ENCODE peak calls at places on chromosome 4, in four cellular contexts. One of them, this sample, is unnamed.

GRCh38 chr4:169115144-169115896 is 105.3 kb upstream of the CBR4 start:
- DNase-seq in WTC11: peak
- DNase-seq in K562: no peak
- DNase-seq in HepG2: no peak
- DNase-seq in this sample: no peak

GRCh38 chr4:7434766-7435150 is at the start of gene PSAPL1:
- DNase-seq in WTC11: peak
- DNase-seq in K562: peak
- DNase-seq in HepG2: peak
- DNase-seq in this sample: peak

GRCh38 chr4:82745173-82745842 is 53.3 kb downstream of the SCD5 start:
- DNase-seq in WTC11: peak
- DNase-seq in K562: no peak
- DNase-seq in HepG2: no peak
- DNase-seq in this sample: no peak

GRCh38 chr4:103719320-103720204 is at the start of gene TACR3:
- DNase-seq in WTC11: peak
- DNase-seq in K562: no peak
- DNase-seq in HepG2: no peak
- DNase-seq in this sample: no peak

GRCh38 chr4:34878961-34879360 is 1365.4 kb downstream of the ARAP2 start:
- DNase-seq in WTC11: no peak
- DNase-seq in K562: no peak
- DNase-seq in HepG2: no peak
- DNase-seq in this sample: no peak

GRCh38 chr4:100823066-100823992 is 305.5 kb upstream of the EMCN start:
- DNase-seq in WTC11: no peak
- DNase-seq in K562: no peak
- DNase-seq in HepG2: peak
- DNase-seq in this sample: no peak

GRCh38 chr4:168656055-168656660 is 159.3 kb downstream of the PALLD start:
- DNase-seq in WTC11: no peak
- DNase-seq in K562: no peak
- DNase-seq in HepG2: no peak
- DNase-seq in this sample: no peak

GRCh38 chr4:6962211-6963041 is 52.8 kb downstream of the TBC1D14 start:
- DNase-seq in WTC11: no peak
- DNase-seq in K562: no peak
- DNase-seq in HepG2: no peak
- DNase-seq in this sample: no peak

GRCh38 chr4:28211714-28212470 is 1351.3 kb downstream of the STIM2 start:
- DNase-seq in WTC11: no peak
- DNase-seq in K562: no peak
- DNase-seq in HepG2: no peak
- DNase-seq in this sample: no peak

GRCh38 chr4:156941940-156942548 is 29.6 kb downstream of the PDGFC start:
- DNase-seq in WTC11: peak
- DNase-seq in K562: no peak
- DNase-seq in HepG2: peak
- DNase-seq in this sample: peak

GRCh38 chr4:67332627-67333026 is 212.7 kb downstream of the CENPC start:
- DNase-seq in WTC11: peak
- DNase-seq in K562: peak
- DNase-seq in HepG2: peak
- DNase-seq in this sample: peak

GRCh38 chr4:84901745-84902283 is 64.7 kb downstream of the WDFY3 start:
- DNase-seq in WTC11: no peak
- DNase-seq in K562: no peak
- DNase-seq in HepG2: no peak
- DNase-seq in this sample: no peak

GRCh38 chr4:173246719-173247118 is 78.1 kb downstream of the GALNT7 start:
- DNase-seq in WTC11: no peak
- DNase-seq in K562: no peak
- DNase-seq in HepG2: no peak
- DNase-seq in this sample: no peak

GRCh38 chr4:72919937-72920336 is 149.6 kb downstream of the COX18 start:
- DNase-seq in WTC11: no peak
- DNase-seq in K562: no peak
- DNase-seq in HepG2: peak
- DNase-seq in this sample: no peak

GRCh38 chr4:148497258-148497657 is 55.0 kb upstream of the NR3C2 start:
- DNase-seq in WTC11: no peak
- DNase-seq in K562: no peak
- DNase-seq in HepG2: no peak
- DNase-seq in this sample: no peak

GRCh38 chr4:76689079-76689817 is 208.7 kb downstream of the SOWAHB start:
- DNase-seq in WTC11: peak
- DNase-seq in K562: no peak
- DNase-seq in HepG2: no peak
- DNase-seq in this sample: peak

GRCh38 chr4:76654796-76655195 is 219.8 kb downstream of the SHROOM3 start:
- DNase-seq in WTC11: no peak
- DNase-seq in K562: no peak
- DNase-seq in HepG2: no peak
- DNase-seq in this sample: no peak

GRCh38 chr4:150250998-150251651 is 172.9 kb downstream of the DCLK2 start:
- DNase-seq in WTC11: no peak
- DNase-seq in K562: no peak
- DNase-seq in HepG2: no peak
- DNase-seq in this sample: no peak

DNA sequence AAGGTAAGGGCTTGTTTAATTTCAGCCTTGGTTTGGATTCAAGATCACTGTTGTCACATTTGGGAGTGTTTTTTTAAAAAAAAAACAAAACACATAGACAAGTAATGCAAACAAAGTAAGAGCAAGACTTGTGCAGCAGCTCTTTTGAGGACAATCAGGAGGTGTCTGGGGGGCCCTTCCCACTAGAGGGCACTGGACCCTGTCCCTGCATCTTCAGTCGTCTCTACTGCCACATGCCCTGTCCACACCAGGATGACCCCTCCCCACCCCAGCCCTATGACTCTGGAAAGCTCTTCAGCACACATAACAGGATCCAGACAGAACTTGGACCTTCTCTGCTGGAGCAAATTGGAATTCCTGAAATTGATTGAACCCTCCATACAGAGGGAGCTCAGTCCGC is 71.0 kb downstream of the USP46 start:
- DNase-seq in WTC11: peak
- DNase-seq in K562: peak
- DNase-seq in HepG2: peak
- DNase-seq in this sample: peak
- TF ChIP-seq ELF4 in WTC11: no peak
- TF ChIP-seq ELF4 in K562: no peak
- TF ChIP-seq ELF4 in HepG2: no peak
- TF ChIP-seq ELF4 in this sample: no peak

GRCh38 chr4:119028296-119028695 is 107.3 kb upstream of the MYOZ2 start:
- DNase-seq in WTC11: no peak
- DNase-seq in K562: no peak
- DNase-seq in HepG2: no peak
- DNase-seq in this sample: no peak

GRCh38 chr4:119031218-119031617 is 104.4 kb upstream of the MYOZ2 start:
- DNase-seq in WTC11: no peak
- DNase-seq in K562: no peak
- DNase-seq in HepG2: no peak
- DNase-seq in this sample: no peak

GRCh38 chr4:119029847-119030535 is 105.6 kb upstream of the MYOZ2 start:
- DNase-seq in WTC11: no peak
- DNase-seq in K562: no peak
- DNase-seq in HepG2: no peak
- DNase-seq in this sample: no peak

GRCh38 chr4:119032921-119033685 is 102.5 kb upstream of the MYOZ2 start:
- DNase-seq in WTC11: no peak
- DNase-seq in K562: no peak
- DNase-seq in HepG2: no peak
- DNase-seq in this sample: no peak

GRCh38 chr4:119030536-119030890 is 105.1 kb upstream of the MYOZ2 start:
- DNase-seq in WTC11: no peak
- DNase-seq in K562: no peak
- DNase-seq in HepG2: no peak
- DNase-seq in this sample: no peak
- TF ChIP-seq ELF4 in WTC11: no peak
- TF ChIP-seq ELF4 in K562: no peak
- TF ChIP-seq ELF4 in HepG2: no peak
- TF ChIP-seq ELF4 in this sample: no peak

DNA sequence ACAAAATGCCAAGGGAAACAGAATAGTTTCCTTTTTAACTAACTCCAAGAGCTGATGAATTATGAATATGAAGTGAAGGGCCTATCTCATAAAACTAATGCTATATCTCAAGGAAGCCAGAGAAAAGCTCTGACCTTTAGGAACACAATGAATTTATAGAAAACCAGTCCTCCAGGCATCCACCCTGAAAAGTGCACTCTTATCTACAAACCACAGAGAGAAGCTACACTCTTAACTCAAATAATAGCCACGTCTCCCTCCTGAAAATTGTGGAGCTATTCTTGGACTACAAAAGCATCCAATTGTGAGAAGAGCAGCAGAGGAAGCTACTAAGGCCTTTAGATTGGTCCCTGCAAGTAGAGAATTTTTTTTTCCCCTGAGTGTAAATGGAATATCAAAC is 253.9 kb downstream of the IL15 start:
- DNase-seq in WTC11: no peak
- DNase-seq in K562: peak
- DNase-seq in HepG2: no peak
- DNase-seq in this sample: no peak
- TF ChIP-seq ELF4 in WTC11: no peak
- TF ChIP-seq ELF4 in K562: no peak
- TF ChIP-seq ELF4 in HepG2: no peak
- TF ChIP-seq ELF4 in this sample: no peak

DNA sequence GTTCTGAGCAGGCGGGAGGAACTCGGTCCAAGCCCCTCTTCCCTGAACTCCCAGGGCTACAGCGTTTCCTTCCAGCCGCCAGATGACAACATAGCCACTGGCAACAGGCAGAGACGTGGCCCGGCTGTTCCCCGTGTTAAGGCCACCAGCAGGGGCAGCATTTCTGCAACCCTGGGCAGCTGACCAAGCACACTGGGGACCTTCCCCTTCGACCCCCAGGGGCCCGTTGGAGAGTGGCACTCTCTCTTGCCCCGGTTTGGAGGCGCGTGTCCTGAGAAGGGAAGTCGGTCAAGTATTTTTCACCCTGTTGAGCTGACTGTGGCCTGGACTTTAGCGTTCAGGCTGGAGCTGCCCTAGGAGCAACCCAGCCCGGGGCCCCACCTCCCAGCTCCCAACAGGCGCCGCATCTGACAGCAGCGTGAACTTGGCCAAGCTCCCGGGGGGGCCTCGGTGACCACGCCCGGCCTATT is 37.6 kb downstream of the ZBTB49 start:
- DNase-seq in WTC11: peak
- DNase-seq in K562: peak
- DNase-seq in HepG2: peak
- DNase-seq in this sample: peak
- TF ChIP-seq ELF4 in WTC11: no peak
- TF ChIP-seq ELF4 in K562: no peak
- TF ChIP-seq ELF4 in HepG2: no peak
- TF ChIP-seq ELF4 in this sample: no peak

GRCh38 chr4:15294832-15295231 is 133.0 kb upstream of the C1QTNF7 start:
- DNase-seq in WTC11: no peak
- DNase-seq in K562: no peak
- DNase-seq in HepG2: no peak
- DNase-seq in this sample: no peak
- TF ChIP-seq ELF4 in WTC11: no peak
- TF ChIP-seq ELF4 in K562: no peak
- TF ChIP-seq ELF4 in HepG2: no peak
- TF ChIP-seq ELF4 in this sample: no peak

GRCh38 chr4:184843984-184844554 is 18.3 kb upstream of the ACSL1 start:
- DNase-seq in WTC11: no peak
- DNase-seq in K562: peak
- DNase-seq in HepG2: no peak
- DNase-seq in this sample: no peak
- TF ChIP-seq ELF4 in WTC11: no peak
- TF ChIP-seq ELF4 in K562: no peak
- TF ChIP-seq ELF4 in HepG2: no peak
- TF ChIP-seq ELF4 in this sample: no peak

DNA sequence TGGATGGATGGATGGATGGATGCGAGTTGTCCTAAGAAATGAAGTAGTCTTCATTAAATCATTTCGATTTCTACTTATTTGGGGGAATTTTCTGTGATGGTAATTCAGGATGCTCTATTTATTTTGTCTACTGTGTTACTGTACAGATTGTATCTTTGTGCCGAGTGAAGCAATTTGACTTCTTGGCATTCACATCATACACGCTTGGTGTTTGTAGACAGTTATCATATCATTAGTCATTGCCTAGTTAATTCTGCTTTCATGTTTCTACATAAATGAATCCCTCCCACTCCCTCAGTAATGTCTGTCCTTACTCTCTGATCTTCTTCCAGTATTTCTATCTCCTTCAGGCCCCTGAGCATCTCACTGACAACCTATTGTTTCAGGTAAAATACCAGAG is 64.0 kb downstream of the RASGEF1B start:
- DNase-seq in WTC11: no peak
- DNase-seq in K562: no peak
- DNase-seq in HepG2: no peak
- DNase-seq in this sample: no peak
- TF ChIP-seq ELF4 in WTC11: no peak
- TF ChIP-seq ELF4 in K562: no peak
- TF ChIP-seq ELF4 in HepG2: no peak
- TF ChIP-seq ELF4 in this sample: no peak

DNA sequence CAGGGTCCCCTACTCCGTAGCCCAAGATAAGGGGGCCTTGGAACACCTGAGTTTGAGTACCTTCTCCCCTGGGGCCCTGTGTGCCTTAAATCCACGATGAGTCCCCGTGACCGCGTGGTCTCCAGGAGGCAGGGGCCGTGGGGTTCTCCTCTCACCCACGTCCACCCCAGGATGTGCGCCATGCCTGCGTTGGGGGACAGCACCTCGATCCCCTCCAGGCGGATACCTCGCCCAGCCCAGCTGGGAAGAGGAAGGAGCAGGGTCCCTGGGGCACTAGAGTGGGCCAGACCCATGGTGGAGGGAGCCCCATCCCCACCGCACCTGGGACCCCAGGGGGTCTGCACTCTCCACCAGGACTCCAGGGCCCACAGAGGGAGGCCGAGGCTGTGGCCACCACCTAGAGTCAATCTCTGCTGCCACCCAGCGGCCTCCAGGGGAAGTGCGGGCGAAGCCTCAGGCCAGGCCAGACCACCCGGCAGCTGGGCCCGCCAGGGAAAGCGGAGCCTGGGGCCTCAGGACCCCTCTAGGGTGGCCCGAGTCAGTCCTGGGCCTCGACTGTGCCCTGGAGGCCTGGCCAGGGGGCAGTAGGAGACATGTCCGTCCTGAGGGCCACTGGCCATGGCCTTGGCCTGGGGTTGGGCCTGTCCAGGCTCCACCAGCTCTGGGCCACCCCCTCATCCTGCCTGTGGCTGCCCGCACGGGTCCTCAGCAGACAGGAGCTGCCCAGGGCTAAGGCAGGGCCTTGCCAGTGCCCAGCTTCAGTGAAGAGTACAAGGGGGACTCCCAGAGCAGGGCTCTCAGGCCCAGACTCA is 55.0 kb downstream of the FAM53A start:
- DNase-seq in WTC11: peak
- DNase-seq in K562: peak
- DNase-seq in HepG2: peak
- DNase-seq in this sample: peak
- TF ChIP-seq ELF4 in WTC11: no peak
- TF ChIP-seq ELF4 in K562: no peak
- TF ChIP-seq ELF4 in HepG2: no peak
- TF ChIP-seq ELF4 in this sample: no peak

This sample was measured in HEK293T.